ENCODE peak calls at places on chromosome 10, in seven cellular contexts. L, J, R, E, K, N and U are unnamed samples.

GRCh38 chr10:63217120-63217605 is 84.0 kb downstream of the NRBF2 start:
- DNase-seq in L (peak), N (peak), K (peak), J (peak), R (no peak), E (peak), U (no peak)

GRCh38 chr10:123427386-123427785 is 238.8 kb upstream of the GPR26 start:
- DNase-seq in L (no peak), E (no peak), N (no peak), J (peak), K (no peak), R (no peak), U (no peak)

GRCh38 chr10:118965636-118966035 is 63.9 kb upstream of the NANOS1 start:
- DNase-seq in E (no peak), R (no peak), L (no peak), K (no peak), J (peak), N (no peak), U (no peak)

GRCh38 chr10:122342293-122343134 is 32.0 kb upstream of the PLEKHA1 start:
- DNase-seq in J (peak), N (no peak), R (peak), K (peak), E (peak), L (peak), U (no peak)

GRCh38 chr10:20737107-20737506 is 160.0 kb downstream of the NEBL start:
- DNase-seq in J (no peak), R (no peak), E (no peak), N (no peak), L (no peak), K (no peak), U (no peak)

GRCh38 chr10:12194752-12195271 is 879 bp downstream of the NUDT5 start:
- DNase-seq in R (peak), N (no peak), L (peak), E (no peak), J (peak), K (peak), U (no peak)

GRCh38 chr10:14698487-14699170 is 76.1 kb downstream of the FAM107B start:
- DNase-seq in N (no peak), K (peak), L (no peak), R (no peak), J (peak), E (peak), U (no peak)

GRCh38 chr10:48251525-48252353 is 22.8 kb downstream of the FRMPD2 start:
- DNase-seq in K (no peak), R (no peak), J (no peak), E (no peak), N (no peak), L (no peak), U (no peak)

GRCh38 chr10:124035928-124036558 is 57.4 kb downstream of the CHST15 start:
- DNase-seq in E (peak), J (peak), N (no peak), R (no peak), L (no peak), K (no peak), U (peak)

GRCh38 chr10:28652101-28652500 is 25.2 kb upstream of the BAMBI start:
- DNase-seq in R (no peak), E (no peak), L (no peak), N (no peak), J (no peak), K (no peak), U (no peak)

DNA sequence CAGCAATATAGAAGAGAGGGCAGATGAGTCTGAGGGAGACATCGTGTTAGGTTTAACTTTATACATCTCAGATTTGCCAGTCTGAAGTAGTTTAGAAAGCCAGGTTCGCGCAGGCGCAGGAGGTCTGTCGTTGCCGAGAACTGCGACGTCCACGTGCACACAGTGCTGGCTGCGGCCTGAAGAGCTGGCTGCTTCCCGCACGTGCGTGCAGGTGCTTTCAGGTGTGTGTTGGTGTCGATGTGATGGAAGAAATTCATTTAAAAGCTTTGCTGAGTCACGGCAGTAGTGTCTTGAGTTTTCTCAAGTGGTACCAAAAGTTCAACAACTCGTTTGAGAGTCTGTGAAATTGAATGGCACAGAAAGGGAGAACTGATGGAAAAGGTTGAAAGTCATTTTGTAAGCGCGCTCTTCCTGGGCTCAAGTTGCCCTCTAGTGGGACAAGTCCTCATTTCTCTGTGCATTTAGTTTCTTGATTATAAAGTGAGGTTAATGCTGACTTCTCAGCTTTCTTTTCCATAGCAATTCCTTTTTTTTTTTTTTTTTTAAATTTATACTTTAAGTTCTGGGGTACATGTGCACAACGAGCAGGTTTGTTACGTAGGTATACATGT is 18.7 kb downstream of the WDR37 start:
- DNase-seq in L (peak), R (no peak), J (no peak), E (no peak), N (no peak), K (no peak), U (no peak)
- TF ChIP-seq CTCF in L (peak), R (no peak), J (peak), E (peak), N (peak), K (peak), U (peak)

GRCh38 chr10:37682617-37683016 is 174.8 kb downstream of the ZNF248 start:
- DNase-seq in K (no peak), R (no peak), E (no peak), N (no peak), J (no peak), L (no peak), U (peak)
- TF ChIP-seq CTCF in K (no peak), R (no peak), E (no peak), N (no peak), J (no peak), L (no peak), U (no peak)

DNA sequence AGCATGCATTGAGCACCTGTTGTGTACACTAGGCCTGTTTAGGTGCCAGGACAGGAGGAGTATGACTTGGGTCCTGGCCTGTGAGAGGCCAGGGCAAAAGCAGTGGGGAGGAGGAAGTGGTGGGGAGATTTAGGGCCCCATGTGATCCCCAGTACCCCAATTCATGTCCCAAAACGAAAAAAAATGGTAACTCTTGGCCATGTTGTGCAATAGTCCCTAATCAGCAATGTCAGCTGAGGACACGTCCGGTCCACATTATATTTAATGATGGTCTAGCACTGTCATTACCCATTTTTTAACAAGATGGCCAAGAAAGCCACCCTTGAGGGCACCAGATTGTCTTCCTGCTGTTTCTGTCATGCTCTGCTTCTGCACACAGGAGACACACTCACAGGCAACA is 142.0 kb upstream of the RET start:
- DNase-seq in R (no peak), K (no peak), N (no peak), J (no peak), L (no peak), E (no peak), U (no peak)
- TF ChIP-seq CTCF in R (no peak), K (no peak), N (no peak), J (no peak), L (no peak), E (no peak), U (no peak)

GRCh38 chr10:116690356-116691078 is 51.8 kb downstream of the HSPA12A start:
- DNase-seq in E (peak), N (no peak), R (peak), L (no peak), K (no peak), J (peak), U (no peak)
- TF ChIP-seq CTCF in E (peak), N (no peak), R (no peak), L (no peak), K (no peak), J (peak), U (peak)

DNA sequence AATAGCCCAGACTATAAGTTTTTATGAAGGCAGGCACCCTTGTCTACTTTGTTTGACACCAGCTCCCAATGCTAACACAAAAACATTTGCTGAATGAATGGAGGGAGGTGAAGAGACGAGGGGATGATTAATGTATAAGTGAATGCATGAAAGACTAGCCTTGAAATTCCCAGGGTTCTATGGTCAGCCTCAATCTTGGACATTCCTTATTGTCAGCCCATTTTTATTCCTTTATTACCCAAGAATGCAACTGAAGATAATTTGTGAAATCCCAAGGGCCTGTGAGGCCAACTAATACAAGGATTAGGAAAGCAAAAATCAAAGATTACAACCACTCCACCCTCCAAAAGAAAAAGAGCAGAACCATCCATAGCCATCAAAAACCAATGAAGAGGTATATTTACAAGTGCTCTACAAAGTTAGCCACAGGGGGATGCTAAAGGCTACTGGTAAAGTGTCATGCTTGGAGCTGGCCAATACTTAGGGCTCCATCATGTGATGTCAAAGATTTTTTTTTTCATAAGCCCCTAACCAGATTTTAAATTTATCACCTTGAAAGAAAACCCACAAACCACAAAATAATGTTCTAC is 40.0 kb upstream of the ASAH2 start:
- DNase-seq in R (no peak), L (no peak), J (no peak), E (peak), K (no peak), N (no peak), U (no peak)
- TF ChIP-seq CTCF in R (no peak), L (peak), J (peak), E (peak), K (peak), N (peak), U (peak)